ENCODE peak calls at places on chromosomes 6 and 20, in six cellular contexts. G is germinal center, Y is brain microvascular endothelial cell, X is HS-5, K is endodermal cell, C is stromal cell of bone marrow. S is an unnamed sample.
A peak's percentile ranks its signal among the peaks of the same experiment; 100 is the strongest.

GRCh38 chr20:43895235-43895634 is 19.4 kb upstream of the TOX2 start:
- DNase-seq in C (peak; percentile 20), G (no peak), Y (peak; percentile 39), K (no peak), X (no peak), S (peak; percentile 68)

GRCh38 chr20:35823937-35824336 is 52.1 kb downstream of the PHF20 start:
- DNase-seq in G (no peak), C (no peak), X (no peak), Y (no peak), K (no peak), S (no peak)

GRCh38 chr20:14764511-14765369 is 427.3 kb upstream of the FLRT3 start:
- DNase-seq in K (no peak), G (no peak), Y (no peak), C (no peak), X (no peak), S (no peak)

GRCh38 chr20:60123652-60124051 is 165.4 kb downstream of the CDH26 start:
- DNase-seq in X (no peak), Y (no peak), C (no peak), K (no peak), G (no peak), S (no peak)

GRCh38 chr20:5513975-5514516 is 197.3 kb upstream of the PROKR2 start:
- DNase-seq in C (no peak), G (no peak), Y (no peak), K (no peak), X (peak; percentile 56), S (no peak)

GRCh38 chr6:167970236-167970635 is 27.2 kb upstream of the KIF25 start:
- DNase-seq in G (no peak), C (no peak), Y (no peak), X (no peak), K (no peak), S (no peak)

GRCh38 chr20:3248167-3248992 is 9.4 kb upstream of the SLC4A11 start:
- DNase-seq in C (no peak), K (peak; percentile 86), X (no peak), G (peak; percentile 23), Y (no peak), S (peak; percentile 80)

GRCh38 chr6:16901777-16902176 is 140.5 kb upstream of the ATXN1 start:
- DNase-seq in G (no peak), X (no peak), C (peak; percentile 82), Y (peak; percentile 34), K (no peak), S (peak; percentile 38)

S was measured in osteoblast.